ENCODE peak calls at places on chromosomes 5 and 9, in nine cellular contexts. Z is A549; R is CD8-positive, alpha-beta memory T cell; Y is GM23248; L is GM23338; E is lung; T is fibroblast of lung; H is mammary epithelial cell; U is aorta. J is an unnamed sample.

GRCh38 chr9:11618241-11618805 is 1005.5 kb upstream of the PTPRD start:
- DNase-seq in L (peak; percentile 11), Y (no peak), Z (no peak), E (no peak), U (no peak), T (no peak), H (no peak), R (no peak), J (peak; percentile 10)

GRCh38 chr9:36163049-36163839 is 5.9 kb upstream of the CCIN start:
- DNase-seq in T (peak; percentile 93), H (no peak), L (peak; percentile 93), E (no peak), R (no peak), Z (peak; percentile 74), Y (peak; percentile 47), U (peak; percentile 90), J (peak; percentile 49)

GRCh38 chr9:120910643-120911042 is 16.0 kb downstream of the TRAF1 start:
- DNase-seq in Z (no peak), Y (no peak), R (no peak), E (no peak), H (peak; percentile 50), L (no peak), T (no peak), U (no peak), J (no peak)

GRCh38 chr5:34534237-34535108 is 121.7 kb upstream of the RAI14 start:
- DNase-seq in E (no peak), T (peak; percentile 83), L (no peak), U (no peak), Y (peak; percentile 92), Z (no peak), R (no peak), H (peak; percentile 86), J (peak; percentile 25)

GRCh38 chr9:6686396-6686795 is 40.9 kb upstream of the GLDC start:
- DNase-seq in Z (peak; percentile 53), L (no peak), Y (peak; percentile 70), E (no peak), T (peak; percentile 52), U (no peak), H (peak; percentile 26), R (no peak), J (peak; percentile 16)

GRCh38 chr5:148457183-148457620 is 73.4 kb downstream of the FBXO38 start:
- DNase-seq in U (no peak), L (peak; percentile 56), T (no peak), R (no peak), Z (peak; percentile 12), H (no peak), E (no peak), Y (peak; percentile 21), J (no peak)

GRCh38 chr5:77839691-77840090 is 63.6 kb upstream of the TBCA start:
- DNase-seq in Z (no peak), E (no peak), L (no peak), U (no peak), R (no peak), T (no peak), H (no peak), Y (no peak), J (no peak)

GRCh38 chr9:16633794-16634193 is 236.7 kb downstream of the BNC2 start:
- DNase-seq in E (no peak), L (no peak), Z (no peak), H (no peak), Y (no peak), U (no peak), T (no peak), R (no peak), J (no peak)

GRCh38 chr5:106269252-106269843 is 1401.4 kb downstream of the EFNA5 start:
- DNase-seq in U (no peak), H (peak; percentile 13), Z (peak; percentile 31), T (peak; percentile 65), Y (peak; percentile 50), L (peak; percentile 62), E (no peak), R (no peak), J (no peak)

GRCh38 chr9:28234899-28235277 is 661.6 kb upstream of the C9orf72 start:
- DNase-seq in E (no peak), R (no peak), H (peak; percentile 97), Y (peak; percentile 76), L (no peak), U (no peak), Z (no peak), T (peak; percentile 84), J (no peak)

GRCh38 chr9:38176256-38176655 is 107.2 kb upstream of the SHB start:
- DNase-seq in H (peak; percentile 38), Y (no peak), L (no peak), R (no peak), U (no peak), Z (peak; percentile 27), E (no peak), T (no peak), J (no peak)

GRCh38 chr5:43007911-43008368 is 32.2 kb downstream of the ANXA2R start:
- DNase-seq in H (peak; percentile 49), Z (peak; percentile 89), R (peak; percentile 90), E (peak; percentile 76), T (peak; percentile 85), L (peak; percentile 88), Y (peak; percentile 91), U (peak; percentile 87), J (peak; percentile 44)

GRCh38 chr5:77181173-77181572 is 29.3 kb upstream of the PDE8B start:
- DNase-seq in L (peak; percentile 58), R (no peak), Z (no peak), H (no peak), T (no peak), Y (no peak), E (no peak), U (no peak), J (no peak)

GRCh38 chr9:109319072-109319630 is 1.7 kb downstream of the EPB41L4B start:
- DNase-seq in L (peak; percentile 53), R (no peak), U (no peak), H (no peak), T (no peak), Y (no peak), E (no peak), Z (no peak), J (peak; percentile 66)

GRCh38 chr9:121781701-121782464 is 130.4 kb downstream of the DAB2IP start:
- DNase-seq in R (no peak), Z (no peak), E (no peak), T (no peak), U (no peak), H (no peak), Y (no peak), L (no peak), J (no peak)

GRCh38 chr9:93053781-93054331 is 4.6 kb upstream of the SUSD3 start:
- DNase-seq in T (no peak), H (no peak), U (no peak), Y (no peak), Z (no peak), R (no peak), E (no peak), L (no peak), J (no peak)
- H3K4me1 ChIP-seq in T (no peaks in the 10 kb centered on the region), H (peaks cover 3% of the 10 kb centered on the region), U (peaks cover 5% of the 10 kb centered on the region), Y (no peaks in the 10 kb centered on the region), Z (no peaks in the 10 kb centered on the region), R (peaks cover 8% of the 10 kb centered on the region), E (no peaks in the 10 kb centered on the region), L (peaks cover 23% of the 10 kb centered on the region), J (peaks cover 19% of the 10 kb centered on the region)

GRCh38 chr9:93184439-93185221 is 691 bp downstream of the WNK2 start:
- DNase-seq in E (no peak), Y (peak; percentile 23), U (no peak), Z (no peak), T (no peak), L (peak; percentile 57), H (peak; percentile 2), R (peak; percentile 12), J (peak; percentile 49)

GRCh38 chr9:93185261-93186150 is 1.6 kb downstream of the WNK2 start:
- DNase-seq in E (no peak), L (peak; percentile 75), T (no peak), H (no peak), Y (no peak), R (no peak), Z (no peak), U (no peak), J (peak; percentile 52)

GRCh38 chr9:93182572-93182971 is 1.4 kb upstream of the WNK2 start:
- DNase-seq in Z (no peak), E (no peak), R (no peak), U (no peak), H (no peak), L (no peak), T (no peak), Y (no peak), J (peak; percentile 74)

GRCh38 chr9:93183106-93183662 is 755 bp upstream of the WNK2 start:
- DNase-seq in U (no peak), T (no peak), H (no peak), Z (no peak), Y (no peak), R (no peak), E (no peak), L (no peak), J (peak; percentile 11)

DNA sequence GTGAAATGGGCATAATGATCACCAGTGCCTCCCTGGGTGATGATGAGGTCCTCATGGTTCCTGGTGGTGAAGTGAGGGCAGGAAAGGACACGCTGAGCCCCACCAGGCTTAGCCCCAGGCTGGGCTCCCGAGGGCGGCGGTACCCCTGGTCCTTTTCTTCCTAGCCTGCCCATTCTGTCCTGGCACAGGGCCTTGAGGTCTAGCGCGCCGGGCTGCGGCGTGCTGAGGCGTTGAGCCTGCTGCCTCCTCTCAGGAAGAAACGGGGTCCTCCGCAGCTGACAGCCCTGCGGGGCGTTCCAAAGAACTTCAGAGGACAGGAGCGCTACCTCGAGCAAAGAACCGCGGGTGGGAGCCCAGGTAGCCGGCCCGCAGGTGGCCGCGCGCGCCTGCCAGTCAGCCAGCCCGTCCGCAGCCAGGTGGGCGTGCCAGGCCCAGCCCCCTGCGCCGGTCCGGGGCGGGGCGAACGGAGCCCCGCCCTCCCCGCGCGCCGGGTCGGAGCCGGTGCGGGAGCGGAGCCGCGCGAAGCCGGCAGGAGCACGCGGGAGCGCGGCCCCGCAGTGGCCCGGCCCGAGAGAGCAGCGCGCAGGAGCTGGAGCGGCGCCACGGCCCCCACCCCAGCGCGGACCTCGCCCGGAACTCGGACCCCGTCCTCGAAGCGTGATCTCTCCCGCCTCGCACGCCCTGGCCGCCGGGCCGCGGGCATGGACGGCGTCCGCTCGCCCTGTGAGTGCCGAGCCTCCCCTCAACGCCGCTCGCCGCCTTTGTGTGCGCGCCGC is at the start of gene WNK2:
- DNase-seq in R (peak; percentile 46), Z (peak; percentile 24), T (peak; percentile 9), L (peak; percentile 64), Y (peak; percentile 23), H (no peak), U (no peak), E (no peak), J (peak; percentile 52)
- H3K4me1 ChIP-seq in R (peaks cover 7% of the 10 kb centered on the region), Z (peaks cover 3% of the 10 kb centered on the region), T (no peaks in the 10 kb centered on the region), L (peaks cover 8% of the 10 kb centered on the region), Y (no peaks in the 10 kb centered on the region), H (peaks cover 7% of the 10 kb centered on the region), U (no peaks in the 10 kb centered on the region), E (no peaks in the 10 kb centered on the region), J (peaks cover 64% of the 10 kb centered on the region)

GRCh38 chr5:103891151-103891550 is 328.6 kb upstream of the NUDT12 start:
- DNase-seq in L (no peak), H (peak; percentile 6), Z (no peak), T (peak; percentile 5), U (no peak), R (no peak), E (no peak), Y (no peak), J (no peak)
- H3K4me1 ChIP-seq in L (no peaks in the 10 kb centered on the region), H (no peaks in the 10 kb centered on the region), Z (no peaks in the 10 kb centered on the region), T (no peaks in the 10 kb centered on the region), U (no peaks in the 10 kb centered on the region), R (no peaks in the 10 kb centered on the region), E (no peaks in the 10 kb centered on the region), Y (no peaks in the 10 kb centered on the region), J (no peaks in the 10 kb centered on the region)

DNA sequence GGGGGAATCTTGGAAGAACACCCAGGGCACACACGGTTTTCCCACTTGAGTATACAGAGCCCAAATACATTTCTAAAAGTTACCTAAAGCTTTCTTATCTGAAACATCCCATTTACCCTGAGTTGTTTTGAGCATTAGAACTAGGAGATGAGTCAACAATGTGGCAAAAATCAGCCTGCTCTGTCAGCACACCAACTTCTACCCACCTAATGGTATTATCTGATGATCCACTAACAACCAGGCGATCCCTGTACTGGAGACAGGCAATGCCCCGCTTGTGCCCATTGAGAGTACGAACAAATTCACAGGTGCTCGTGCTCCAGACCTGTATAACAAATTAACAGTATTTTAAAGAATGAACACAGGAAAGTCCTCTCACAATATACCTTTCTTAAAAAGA is 87.0 kb downstream of the SMIM23 start:
- DNase-seq in Y (peak; percentile 32), H (no peak), R (no peak), T (no peak), Z (no peak), L (no peak), E (no peak), U (no peak), J (no peak)
- H3K4me1 ChIP-seq in Y (peaks cover 29% of the 10 kb centered on the region), H (peaks cover 4% of the 10 kb centered on the region), R (no peaks in the 10 kb centered on the region), T (no peaks in the 10 kb centered on the region), Z (no peaks in the 10 kb centered on the region), L (no peaks in the 10 kb centered on the region), E (peaks cover 3% of the 10 kb centered on the region), U (no peaks in the 10 kb centered on the region), J (no peaks in the 10 kb centered on the region)

J was measured in body of pancreas.